ENCODE peak calls at places on chromosomes 16 and 17, in five cellular contexts. W, F, M, E and P are unnamed samples.

GRCh38 chr17:59165933-59166342 is 10.4 kb downstream of the PRR11 start:
- DNase-seq in W (peak; percentile 57), F (peak; percentile 57), M (peak; percentile 67), E (no peak), P (peak; percentile 76)

GRCh38 chr16:9332574-9333148 is 241.2 kb downstream of the HAPSTR1 start:
- DNase-seq in W (no peak), F (no peak), M (no peak), E (no peak), P (no peak)

GRCh38 chr16:66979011-66979717 is 9.2 kb upstream of the CES4A start:
- DNase-seq in W (no peak), F (no peak), M (no peak), E (peak; percentile 44), P (no peak)

GRCh38 chr16:57258226-57258909 is 13.3 kb downstream of the ARL2BP start:
- DNase-seq in W (no peak), F (no peak), M (no peak), E (no peak), P (no peak)

GRCh38 chr16:4414187-4414909 is 2.0 kb downstream of the CORO7 start:
- DNase-seq in W (peak; percentile 98), F (no peak), M (no peak), E (no peak), P (no peak)

GRCh38 chr17:6480325-6480675 is 36.0 kb downstream of the PIMREG start:
- DNase-seq in W (no peak), F (no peak), M (no peak), E (no peak), P (no peak)

GRCh38 chr17:45688353-45688752 is 95.8 kb upstream of the CRHR1 start:
- DNase-seq in W (no peak), F (no peak), M (no peak), E (no peak), P (no peak)

GRCh38 chr17:80494547-80494946 is 18.1 kb upstream of the NPTX1 start:
- DNase-seq in W (no peak), F (no peak), M (no peak), E (no peak), P (no peak)

GRCh38 chr16:85347213-85347591 is 234.9 kb upstream of the CIBAR2 start:
- DNase-seq in W (no peak), F (peak; percentile 74), M (peak; percentile 23), E (peak; percentile 75), P (peak; percentile 63)

GRCh38 chr16:48277158-48277557 is 29.8 kb upstream of the ABCC11 start:
- DNase-seq in W (no peak), F (no peak), M (no peak), E (no peak), P (no peak)

GRCh38 chr17:75504347-75505151 is 10.8 kb downstream of the CASKIN2 start:
- DNase-seq in W (no peak), F (peak; percentile 78), M (peak; percentile 51), E (peak; percentile 73), P (peak; percentile 86)

GRCh38 chr16:88116121-88116900 is 165.1 kb downstream of the BANP start:
- DNase-seq in W (no peak), F (no peak), M (no peak), E (no peak), P (no peak)

GRCh38 chr16:26672206-26672605 is 394.5 kb upstream of the C16orf82 start:
- DNase-seq in W (no peak), F (no peak), M (no peak), E (no peak), P (no peak)

GRCh38 chr16:4200000-4200780 is 41.7 kb downstream of the SRL start:
- DNase-seq in W (no peak), F (peak; percentile 74), M (peak; percentile 50), E (peak; percentile 73), P (peak; percentile 86)

GRCh38 chr17:44559288-44560249 is 2.3 kb downstream of the FZD2 start:
- DNase-seq in W (no peak), F (no peak), M (no peak), E (no peak), P (no peak)

GRCh38 chr16:19396555-19397011 is 21.1 kb upstream of the TMC5 start:
- DNase-seq in W (no peak), F (no peak), M (no peak), E (no peak), P (no peak)

GRCh38 chr17:69539274-69539673 is 124.8 kb downstream of the MAP2K6 start:
- DNase-seq in W (no peak), F (no peak), M (no peak), E (no peak), P (no peak)

GRCh38 chr16:25258856-25259179 is 1.2 kb upstream of the ZKSCAN2 start:
- DNase-seq in W (no peak), F (no peak), M (no peak), E (no peak), P (no peak)

GRCh38 chr17:50468120-50469004 is at the start of gene CHAD:
- DNase-seq in W (no peak), F (peak; percentile 58), M (no peak), E (peak; percentile 68), P (peak; percentile 87)

GRCh38 chr17:70622382-70623260 is 453.3 kb downstream of the KCNJ2 start:
- DNase-seq in W (no peak), F (peak; percentile 81), M (no peak), E (no peak), P (peak; percentile 37)

GRCh38 chr17:56876766-56877179 is 37.1 kb downstream of the TRIM25 start:
- DNase-seq in W (no peak), F (no peak), M (no peak), E (no peak), P (no peak)

GRCh38 chr17:56393156-56393555 is 200.3 kb upstream of the NOG start:
- DNase-seq in W (no peak), F (no peak), M (no peak), E (no peak), P (no peak)

DNA sequence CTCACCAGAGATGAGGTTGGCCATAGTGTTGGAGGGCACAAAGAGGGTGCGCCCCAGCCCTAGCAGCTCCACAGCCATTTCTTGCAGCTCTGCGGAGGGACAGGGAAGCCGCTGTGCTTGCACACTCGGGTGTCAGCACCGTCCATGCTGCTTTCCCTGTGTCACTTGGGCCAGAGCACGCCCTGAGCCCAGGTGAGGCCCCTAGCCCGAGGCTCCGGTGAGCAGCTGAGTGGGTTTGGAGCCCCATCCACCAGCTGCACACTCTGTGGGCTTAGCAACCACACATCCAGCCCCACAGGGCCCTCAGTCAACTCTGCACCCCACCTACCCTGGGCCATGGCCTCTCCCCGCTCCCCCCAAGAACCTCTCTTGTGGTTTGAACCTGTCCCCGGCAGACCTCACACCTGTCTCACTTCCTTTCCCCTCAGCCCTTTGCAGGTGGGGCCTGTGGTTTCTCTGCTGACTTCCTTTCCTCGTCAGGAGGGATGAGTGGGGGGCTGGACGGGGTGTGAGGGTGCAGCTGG is 20.7 kb downstream of the TMEM235 start:
- DNase-seq in W (no peak), F (no peak), M (no peak), E (no peak), P (no peak)
- TF ChIP-seq SIN3A in W (no peak), F (no peak), M (no peak), E (no peak), P (no peak)

GRCh38 chr17:4201231-4201630 is 58.2 kb downstream of the CYB5D2 start:
- DNase-seq in W (no peak), F (no peak), M (no peak), E (no peak), P (no peak)

GRCh38 chr17:4205917-4206316 is 57.9 kb downstream of the ANKFY1 start:
- DNase-seq in W (no peak), F (no peak), M (no peak), E (no peak), P (no peak)

GRCh38 chr17:4206945-4207344 is 56.8 kb downstream of the ANKFY1 start:
- DNase-seq in W (no peak), F (no peak), M (no peak), E (peak; percentile 16), P (no peak)

GRCh38 chr17:4204190-4204589 is 59.6 kb downstream of the ANKFY1 start:
- DNase-seq in W (no peak), F (no peak), M (no peak), E (no peak), P (no peak)

DNA sequence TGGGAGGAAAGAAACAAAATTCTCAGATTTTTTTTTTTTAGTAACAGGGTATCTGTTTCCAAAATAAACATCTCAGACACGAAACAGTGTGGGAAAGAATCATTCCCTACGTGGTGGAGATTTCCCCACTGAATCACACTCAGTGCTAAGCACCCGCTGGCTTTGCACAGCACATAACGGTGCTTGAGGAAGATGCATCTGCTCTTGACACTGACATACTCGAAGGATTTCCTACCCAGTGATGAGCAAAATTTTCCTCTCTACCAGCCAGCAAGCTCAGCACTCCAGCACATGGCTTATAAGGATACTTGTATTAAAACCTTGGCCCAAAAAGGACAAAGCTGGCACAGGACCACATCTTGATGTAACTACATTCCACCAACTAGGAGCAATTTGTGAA is 59.1 kb downstream of the ANKFY1 start:
- DNase-seq in W (no peak), F (no peak), M (no peak), E (no peak), P (no peak)
- TF ChIP-seq GABPA in W (no peak), F (no peak), M (no peak), E (no peak), P (no peak)

DNA sequence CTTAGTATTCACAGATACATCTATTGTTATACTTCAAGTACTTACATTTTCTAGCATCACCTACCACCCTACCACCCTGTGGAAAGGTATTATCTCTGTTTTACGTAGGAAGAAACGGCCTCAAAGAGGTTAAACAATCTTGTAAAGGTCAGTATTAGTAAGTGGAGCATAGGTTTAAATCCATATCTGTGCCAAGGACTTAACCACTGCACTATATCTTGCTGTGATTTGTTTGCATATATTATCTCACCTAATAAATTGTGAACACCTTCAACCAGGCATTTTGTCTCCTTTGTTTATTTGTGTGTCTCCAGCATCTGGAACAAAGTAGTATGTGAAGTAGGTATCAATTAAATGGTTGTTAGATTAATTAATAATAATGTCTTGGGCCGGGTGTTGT is 27.3 kb downstream of the IGF2BP1 start:
- DNase-seq in W (no peak), F (no peak), M (no peak), E (no peak), P (no peak)
- H3K79me2 ChIP-seq in W (no peaks in the 10 kb centered on the region), F (peaks cover 83% of the 10 kb centered on the region), M (peaks cover 63% of the 10 kb centered on the region), E (peaks cover 68% of the 10 kb centered on the region), P (no peaks in the 10 kb centered on the region)

GRCh38 chr16:49619811-49620157 is 236.1 kb downstream of the ZNF423 start:
- DNase-seq in W (no peak), F (peak; percentile 29), M (no peak), E (no peak), P (no peak)

GRCh38 chr16:49615606-49616005 is 240.3 kb downstream of the ZNF423 start:
- DNase-seq in W (no peak), F (peak; percentile 34), M (no peak), E (no peak), P (no peak)

GRCh38 chr16:49617016-49617569 is 238.8 kb downstream of the ZNF423 start:
- DNase-seq in W (no peak), F (peak; percentile 29), M (no peak), E (no peak), P (no peak)

GRCh38 chr16:49618955-49619354 is 237.0 kb downstream of the ZNF423 start:
- DNase-seq in W (no peak), F (peak; percentile 2), M (no peak), E (no peak), P (no peak)

DNA sequence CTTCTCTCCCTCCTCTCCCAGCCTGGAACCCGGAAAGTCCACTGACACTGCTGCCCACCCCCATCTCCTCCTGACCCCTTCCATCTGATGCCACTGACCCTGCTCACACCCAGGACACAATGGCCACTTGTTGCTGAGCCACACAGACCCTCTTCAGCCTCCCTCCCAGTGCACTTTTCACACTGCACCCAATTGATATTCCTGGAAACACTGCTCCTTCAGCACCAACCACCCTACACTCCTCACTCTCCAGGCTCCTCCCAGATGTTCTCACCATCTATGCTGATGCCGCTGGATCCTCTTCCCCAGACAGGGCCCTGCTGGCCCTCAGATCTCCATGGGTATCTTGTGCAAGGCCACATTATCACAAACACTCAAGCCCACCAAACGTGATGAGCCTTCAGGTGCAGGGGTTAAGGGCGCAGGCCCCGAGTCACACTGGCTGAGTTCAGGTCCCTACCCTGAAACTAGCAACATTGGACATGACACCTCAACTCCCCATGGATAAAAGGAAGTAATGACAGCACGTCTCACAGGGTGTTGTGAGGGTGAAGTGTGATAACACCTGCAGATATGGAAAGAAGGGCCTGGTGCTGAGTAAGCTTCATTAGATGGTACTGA is 238.1 kb downstream of the ZNF423 start:
- DNase-seq in W (no peak), F (peak; percentile 32), M (no peak), E (no peak), P (no peak)
- TF ChIP-seq SIN3A in W (no peak), F (no peak), M (no peak), E (no peak), P (no peak)